ENCODE peak calls at places on chromosomes 16 and 17, in seven cellular contexts. One of them, this sample, is unnamed.
A peak's percentile ranks its signal among the peaks of the same experiment; 100 is the strongest.

GRCh38 chr17:59757043-59757824 is 49.8 kb downstream of the VMP1 start:
- DNase-seq in mammary epithelial cell: no peak
- DNase-seq in tibial artery: no peak
- DNase-seq in cardiac muscle cell: no peak
- DNase-seq in right lobe of liver: no peak
- DNase-seq in ovary: no peak
- DNase-seq in adrenal gland: no peak
- DNase-seq in this sample: no peak

GRCh38 chr16:59697746-59698145 is 963.6 kb upstream of the GOT2 start:
- DNase-seq in tibial artery: no peak
- DNase-seq in right lobe of liver: no peak
- DNase-seq in cardiac muscle cell: no peak
- DNase-seq in ovary: no peak
- DNase-seq in adrenal gland: no peak
- DNase-seq in mammary epithelial cell: no peak
- DNase-seq in this sample: no peak

GRCh38 chr17:36183001-36183810 is 6.8 kb upstream of the TBC1D3B start:
- DNase-seq in cardiac muscle cell: peak; percentile 86
- DNase-seq in ovary: peak; percentile 56
- DNase-seq in mammary epithelial cell: peak; percentile 66
- DNase-seq in adrenal gland: peak; percentile 42
- DNase-seq in tibial artery: peak; percentile 61
- DNase-seq in right lobe of liver: peak; percentile 83
- DNase-seq in this sample: peak; percentile 95

GRCh38 chr17:73308017-73308823 is 3.6 kb downstream of the CDC42EP4 start:
- DNase-seq in cardiac muscle cell: peak; percentile 27
- DNase-seq in ovary: peak; percentile 91
- DNase-seq in mammary epithelial cell: peak; percentile 85
- DNase-seq in tibial artery: peak; percentile 80
- DNase-seq in right lobe of liver: peak; percentile 86
- DNase-seq in adrenal gland: peak; percentile 93
- DNase-seq in this sample: peak; percentile 32

GRCh38 chr17:59426031-59426430 is 94.6 kb downstream of the YPEL2 start:
- DNase-seq in mammary epithelial cell: no peak
- DNase-seq in adrenal gland: no peak
- DNase-seq in cardiac muscle cell: no peak
- DNase-seq in tibial artery: no peak
- DNase-seq in right lobe of liver: no peak
- DNase-seq in ovary: no peak
- DNase-seq in this sample: no peak

GRCh38 chr17:71765437-71765836 is 355.4 kb upstream of the SOX9 start:
- DNase-seq in mammary epithelial cell: no peak
- DNase-seq in ovary: no peak
- DNase-seq in right lobe of liver: no peak
- DNase-seq in adrenal gland: no peak
- DNase-seq in cardiac muscle cell: no peak
- DNase-seq in tibial artery: no peak
- DNase-seq in this sample: no peak

GRCh38 chr17:81120695-81121621 is 44.3 kb upstream of the PVALEF start:
- DNase-seq in tibial artery: no peak
- DNase-seq in cardiac muscle cell: no peak
- DNase-seq in ovary: no peak
- DNase-seq in right lobe of liver: no peak
- DNase-seq in mammary epithelial cell: no peak
- DNase-seq in adrenal gland: no peak
- DNase-seq in this sample: no peak

GRCh38 chr16:82067810-82068325 is 32.8 kb downstream of the HSD17B2 start:
- DNase-seq in right lobe of liver: no peak
- DNase-seq in adrenal gland: no peak
- DNase-seq in cardiac muscle cell: no peak
- DNase-seq in mammary epithelial cell: no peak
- DNase-seq in ovary: no peak
- DNase-seq in tibial artery: no peak
- DNase-seq in this sample: no peak

GRCh38 chr16:64417711-64418227 is 704.1 kb downstream of the CDH11 start:
- DNase-seq in right lobe of liver: no peak
- DNase-seq in cardiac muscle cell: no peak
- DNase-seq in ovary: no peak
- DNase-seq in adrenal gland: no peak
- DNase-seq in mammary epithelial cell: no peak
- DNase-seq in tibial artery: no peak
- DNase-seq in this sample: no peak

GRCh38 chr17:67156269-67157199 is 88.5 kb downstream of the HELZ start:
- DNase-seq in tibial artery: no peak
- DNase-seq in right lobe of liver: no peak
- DNase-seq in adrenal gland: no peak
- DNase-seq in ovary: no peak
- DNase-seq in cardiac muscle cell: no peak
- DNase-seq in mammary epithelial cell: peak; percentile 53
- DNase-seq in this sample: peak; percentile 4

GRCh38 chr16:50024684-50025543 is at the start of gene CNEP1R1:
- DNase-seq in right lobe of liver: peak; percentile 93
- DNase-seq in ovary: peak; percentile 94
- DNase-seq in cardiac muscle cell: peak; percentile 96
- DNase-seq in tibial artery: peak; percentile 93
- DNase-seq in adrenal gland: peak; percentile 93
- DNase-seq in mammary epithelial cell: peak; percentile 97
- DNase-seq in this sample: peak; percentile 87

GRCh38 chr17:81523139-81524062 is 4.8 kb upstream of the FSCN2 start:
- DNase-seq in ovary: peak; percentile 18
- DNase-seq in cardiac muscle cell: peak; percentile 89
- DNase-seq in right lobe of liver: no peak
- DNase-seq in mammary epithelial cell: no peak
- DNase-seq in adrenal gland: no peak
- DNase-seq in tibial artery: no peak
- DNase-seq in this sample: peak; percentile 91

GRCh38 chr17:19991252-19991885 is 13.7 kb upstream of the AKAP10 start:
- DNase-seq in cardiac muscle cell: no peak
- DNase-seq in ovary: no peak
- DNase-seq in tibial artery: no peak
- DNase-seq in mammary epithelial cell: no peak
- DNase-seq in right lobe of liver: peak; percentile 26
- DNase-seq in adrenal gland: no peak
- DNase-seq in this sample: no peak

GRCh38 chr17:58334661-58335060 is 6.1 kb upstream of the TSPOAP1 start:
- DNase-seq in mammary epithelial cell: no peak
- DNase-seq in cardiac muscle cell: no peak
- DNase-seq in ovary: no peak
- DNase-seq in tibial artery: no peak
- DNase-seq in adrenal gland: no peak
- DNase-seq in right lobe of liver: no peak
- DNase-seq in this sample: no peak

GRCh38 chr16:66451548-66451947 is 24.5 kb downstream of the BEAN1 start:
- DNase-seq in cardiac muscle cell: no peak
- DNase-seq in mammary epithelial cell: no peak
- DNase-seq in right lobe of liver: no peak
- DNase-seq in adrenal gland: no peak
- DNase-seq in tibial artery: no peak
- DNase-seq in ovary: no peak
- DNase-seq in this sample: no peak

GRCh38 chr16:78392585-78393195 is 293.2 kb downstream of the WWOX start:
- DNase-seq in adrenal gland: no peak
- DNase-seq in right lobe of liver: no peak
- DNase-seq in cardiac muscle cell: no peak
- DNase-seq in tibial artery: no peak
- DNase-seq in ovary: no peak
- DNase-seq in mammary epithelial cell: no peak
- DNase-seq in this sample: no peak

GRCh38 chr17:18028114-18028513 is 10.9 kb downstream of the ATPAF2 start:
- DNase-seq in right lobe of liver: no peak
- DNase-seq in ovary: no peak
- DNase-seq in tibial artery: no peak
- DNase-seq in mammary epithelial cell: no peak
- DNase-seq in cardiac muscle cell: peak; percentile 88
- DNase-seq in adrenal gland: no peak
- DNase-seq in this sample: no peak

GRCh38 chr16:85555549-85556455 is 57.3 kb upstream of the GSE1 start:
- DNase-seq in mammary epithelial cell: peak; percentile 7
- DNase-seq in ovary: peak; percentile 85
- DNase-seq in cardiac muscle cell: peak; percentile 89
- DNase-seq in tibial artery: peak; percentile 52
- DNase-seq in right lobe of liver: no peak
- DNase-seq in adrenal gland: peak; percentile 49
- DNase-seq in this sample: peak; percentile 67

GRCh38 chr17:68595986-68596385 is 5.2 kb downstream of the FAM20A start:
- DNase-seq in right lobe of liver: no peak
- DNase-seq in adrenal gland: no peak
- DNase-seq in cardiac muscle cell: no peak
- DNase-seq in mammary epithelial cell: no peak
- DNase-seq in ovary: no peak
- DNase-seq in tibial artery: no peak
- DNase-seq in this sample: no peak

DNA sequence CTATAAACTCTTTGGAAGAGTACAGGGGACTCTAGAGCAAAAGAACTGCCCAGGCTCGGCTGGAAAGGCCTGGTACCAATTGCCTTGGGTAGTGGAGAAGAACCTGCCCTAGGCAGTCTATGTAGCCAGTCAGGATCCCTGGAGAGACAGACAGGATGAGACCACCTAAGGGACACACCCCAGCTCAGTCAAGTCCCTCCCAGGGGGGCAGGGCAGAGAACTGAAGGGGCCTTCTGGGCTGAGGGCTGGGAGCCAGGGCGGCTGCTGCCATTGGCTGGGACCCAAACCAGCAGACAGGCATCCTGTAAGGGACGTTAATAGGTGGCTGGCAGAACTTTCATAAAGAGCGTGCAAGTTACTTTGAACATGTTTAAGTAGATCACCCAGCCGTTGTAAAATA is 12.8 kb upstream of the SLC38A8 start:
- DNase-seq in right lobe of liver: no peak
- DNase-seq in adrenal gland: no peak
- DNase-seq in mammary epithelial cell: no peak
- DNase-seq in ovary: no peak
- DNase-seq in tibial artery: no peak
- DNase-seq in cardiac muscle cell: no peak
- DNase-seq in this sample: no peak
- H3K36me3 ChIP-seq in right lobe of liver: peaks cover 44% of the 10 kb centered on the region
- H3K36me3 ChIP-seq in adrenal gland: no peaks in the 10 kb centered on the region
- H3K36me3 ChIP-seq in mammary epithelial cell: peaks cover 6% of the 10 kb centered on the region
- H3K36me3 ChIP-seq in ovary: no peaks in the 10 kb centered on the region
- H3K36me3 ChIP-seq in tibial artery: peaks cover 74% of the 10 kb centered on the region
- H3K36me3 ChIP-seq in cardiac muscle cell: peaks cover 29% of the 10 kb centered on the region
- H3K36me3 ChIP-seq in this sample: no peaks in the 10 kb centered on the region

DNA sequence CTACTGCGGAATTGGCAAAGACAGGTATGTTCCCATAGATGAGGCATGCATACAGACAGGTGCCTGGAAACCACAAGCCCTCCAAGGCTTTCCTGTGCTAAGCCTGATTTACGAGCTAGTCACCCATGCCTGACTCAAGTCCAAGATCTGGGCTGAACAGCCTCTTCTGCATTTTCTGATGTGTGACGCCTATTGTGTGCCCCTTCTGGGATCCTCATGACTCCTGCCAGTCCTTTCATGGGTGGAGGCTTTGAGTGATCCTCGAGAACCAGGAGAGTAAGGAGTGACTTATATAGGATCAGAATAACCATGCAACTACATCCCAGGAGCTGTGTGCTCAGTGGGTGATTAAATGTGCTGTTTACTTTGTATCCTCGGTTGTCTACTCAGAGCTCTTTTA is 373.1 kb upstream of the DYNLRB2 start:
- DNase-seq in right lobe of liver: no peak
- DNase-seq in tibial artery: no peak
- DNase-seq in adrenal gland: no peak
- DNase-seq in ovary: no peak
- DNase-seq in mammary epithelial cell: peak; percentile 91
- DNase-seq in cardiac muscle cell: no peak
- DNase-seq in this sample: no peak
- H3K9me3 ChIP-seq in right lobe of liver: no peaks in the 10 kb centered on the region
- H3K9me3 ChIP-seq in tibial artery: no peaks in the 10 kb centered on the region
- H3K9me3 ChIP-seq in adrenal gland: no peaks in the 10 kb centered on the region
- H3K9me3 ChIP-seq in ovary: no peaks in the 10 kb centered on the region
- H3K9me3 ChIP-seq in mammary epithelial cell: no peaks in the 10 kb centered on the region
- H3K9me3 ChIP-seq in cardiac muscle cell: no peaks in the 10 kb centered on the region
- H3K9me3 ChIP-seq in this sample: peaks cover 2% of the 10 kb centered on the region

DNA sequence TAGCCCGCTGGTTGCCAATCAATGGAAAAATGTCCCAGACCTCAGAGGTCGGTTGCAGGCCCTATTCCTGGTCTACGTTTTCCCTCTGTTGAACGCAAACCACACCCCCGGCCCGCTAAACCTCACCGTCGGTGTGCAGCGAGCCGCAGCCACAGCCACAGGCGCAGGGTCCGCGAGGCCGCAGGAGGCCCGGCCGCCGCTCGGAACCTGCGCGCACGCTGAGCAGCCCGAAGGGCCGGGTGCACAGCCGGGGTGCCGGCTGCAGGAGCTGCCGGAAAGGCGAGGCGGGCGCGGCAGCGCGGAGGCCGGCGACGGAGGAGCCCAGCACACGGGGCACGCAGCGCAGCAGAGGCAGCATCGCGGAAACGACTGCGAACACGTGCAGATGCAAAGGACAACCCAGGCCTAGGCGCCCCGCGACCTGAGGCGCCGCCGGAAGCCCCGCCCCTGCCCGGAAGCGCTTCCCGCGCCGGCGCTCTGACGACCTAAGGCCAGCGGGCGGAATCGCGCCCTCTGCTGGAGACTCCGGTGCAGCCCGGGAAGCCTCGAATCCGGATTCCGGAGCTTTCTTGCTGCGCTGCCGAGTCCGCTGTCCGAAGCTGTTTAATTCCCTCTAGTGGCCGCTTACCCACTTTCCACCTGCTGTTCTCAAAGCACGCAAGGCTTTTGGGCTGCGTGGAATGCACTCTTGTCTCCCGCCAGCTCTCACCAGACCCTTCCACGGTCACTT is at the start of gene C1QBP:
- DNase-seq in adrenal gland: peak; percentile 93
- DNase-seq in cardiac muscle cell: peak; percentile 94
- DNase-seq in tibial artery: peak; percentile 84
- DNase-seq in mammary epithelial cell: peak; percentile 88
- DNase-seq in right lobe of liver: peak; percentile 90
- DNase-seq in ovary: peak; percentile 93
- DNase-seq in this sample: peak; percentile 79
- H3K36me3 ChIP-seq in adrenal gland: no peaks in the 10 kb centered on the region
- H3K36me3 ChIP-seq in cardiac muscle cell: peaks cover 34% of the 10 kb centered on the region
- H3K36me3 ChIP-seq in tibial artery: peaks cover 19% of the 10 kb centered on the region
- H3K36me3 ChIP-seq in mammary epithelial cell: peaks cover 22% of the 10 kb centered on the region
- H3K36me3 ChIP-seq in right lobe of liver: peaks cover 22% of the 10 kb centered on the region
- H3K36me3 ChIP-seq in ovary: no peaks in the 10 kb centered on the region
- H3K36me3 ChIP-seq in this sample: peaks cover 38% of the 10 kb centered on the region

GRCh38 chr17:16617481-16618060 is 36.1 kb downstream of the ZNF624 start:
- DNase-seq in mammary epithelial cell: no peak
- DNase-seq in ovary: no peak
- DNase-seq in adrenal gland: no peak
- DNase-seq in right lobe of liver: no peak
- DNase-seq in tibial artery: no peak
- DNase-seq in cardiac muscle cell: no peak
- DNase-seq in this sample: no peak

GRCh38 chr17:16622540-16623277 is 30.9 kb downstream of the ZNF624 start:
- DNase-seq in cardiac muscle cell: no peak
- DNase-seq in adrenal gland: no peak
- DNase-seq in ovary: no peak
- DNase-seq in mammary epithelial cell: no peak
- DNase-seq in right lobe of liver: no peak
- DNase-seq in tibial artery: no peak
- DNase-seq in this sample: no peak

DNA sequence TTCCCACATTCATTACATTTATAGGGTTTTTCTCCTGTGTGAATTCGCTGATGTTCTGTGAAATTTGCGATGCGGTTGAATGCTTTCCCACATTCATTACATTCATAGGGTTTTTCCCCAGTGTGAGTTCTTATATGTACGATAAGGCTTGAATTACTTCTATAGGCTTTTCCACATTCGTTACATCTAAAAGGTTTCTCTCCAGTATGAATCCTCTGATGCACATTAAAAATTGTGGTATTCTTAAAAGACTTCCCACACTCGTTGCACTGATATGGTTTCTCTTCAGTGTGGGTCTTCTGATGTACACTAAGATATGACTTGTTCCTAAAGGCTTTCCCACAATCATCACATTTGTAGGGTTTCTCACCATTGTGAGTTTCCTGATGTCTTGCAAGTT is 30.4 kb downstream of the ZNF624 start:
- DNase-seq in tibial artery: no peak
- DNase-seq in ovary: no peak
- DNase-seq in cardiac muscle cell: no peak
- DNase-seq in adrenal gland: no peak
- DNase-seq in mammary epithelial cell: no peak
- DNase-seq in right lobe of liver: no peak
- DNase-seq in this sample: no peak
- H3K9me3 ChIP-seq in tibial artery: peaks cover 10% of the 10 kb centered on the region
- H3K9me3 ChIP-seq in ovary: peaks cover 3% of the 10 kb centered on the region
- H3K9me3 ChIP-seq in cardiac muscle cell: peaks cover 7% of the 10 kb centered on the region
- H3K9me3 ChIP-seq in adrenal gland: peaks cover 16% of the 10 kb centered on the region
- H3K9me3 ChIP-seq in mammary epithelial cell: peaks cover 57% of the 10 kb centered on the region
- H3K9me3 ChIP-seq in right lobe of liver: peaks cover 23% of the 10 kb centered on the region
- H3K9me3 ChIP-seq in this sample: peaks cover 23% of the 10 kb centered on the region